ENCODE peak calls at places on chromosomes 2 and 18, in eight cellular contexts. J is fibroblast of mammary gland, G is endodermal cell, B is cardiac fibroblast, P is Calu3, F is epithelial cell of esophagus, Y is osteocyte, I is heart right ventricle. H is an unnamed sample.

GRCh38 chr2:216922170-216922780 is 62.4 kb upstream of the TNP1 start:
- DNase-seq in J (no peak), G (peak), B (no peak), P (no peak), F (no peak), Y (no peak), I (no peak), H (no peak)

GRCh38 chr2:214103199-214104001 is 307.5 kb upstream of the VWC2L start:
- DNase-seq in J (no peak), G (no peak), B (no peak), P (peak), F (peak), Y (no peak), I (no peak), H (peak)

GRCh38 chr2:84849271-84849952 is 31.5 kb downstream of the TRABD2A start:
- DNase-seq in J (no peak), G (peak), B (no peak), P (no peak), F (peak), Y (no peak), I (no peak), H (peak)

GRCh38 chr2:109260886-109261700 is 132.1 kb downstream of the SH3RF3 start:
- DNase-seq in J (peak), G (peak), B (peak), P (no peak), F (peak), Y (no peak), I (no peak), H (peak)

GRCh38 chr18:903703-904102 is 968 bp upstream of the ADCYAP1 start:
- DNase-seq in J (peak), G (peak), B (peak), P (peak), F (peak), Y (no peak), I (peak), H (peak)

GRCh38 chr2:238973038-238973772 is 125.3 kb downstream of the TWIST2 start:
- DNase-seq in J (peak), G (no peak), B (peak), P (no peak), F (no peak), Y (peak), I (no peak), H (peak)

GRCh38 chr2:101238930-101239759 is 13.5 kb upstream of the CNOT11 start:
- DNase-seq in J (no peak), G (no peak), B (no peak), P (peak), F (peak), Y (no peak), I (no peak), H (peak)

GRCh38 chr18:69752737-69753380 is 194.8 kb downstream of the CD226 start:
- DNase-seq in J (no peak), G (peak), B (no peak), P (no peak), F (no peak), Y (no peak), I (no peak), H (no peak)

GRCh38 chr2:86249843-86250402 is 50.7 kb downstream of the MRPL35 start:
- DNase-seq in J (peak), G (peak), B (no peak), P (no peak), F (no peak), Y (no peak), I (no peak), H (no peak)

GRCh38 chr2:173076557-173077345 is 1.1 kb downstream of the MAP3K20 start:
- DNase-seq in J (peak), G (peak), B (peak), P (peak), F (peak), Y (peak), I (peak), H (peak)

GRCh38 chr2:84908948-84909713 is 3.7 kb downstream of the TMSB10 start:
- DNase-seq in J (no peak), G (peak), B (no peak), P (no peak), F (peak), Y (peak), I (no peak), H (no peak)

GRCh38 chr2:29192526-29192925 is 77.3 kb downstream of the CLIP4 start:
- DNase-seq in J (no peak), G (no peak), B (peak), P (no peak), F (no peak), Y (no peak), I (no peak), H (no peak)

GRCh38 chr2:118123561-118124232 is 35.4 kb downstream of the INSIG2 start:
- DNase-seq in J (peak), G (no peak), B (peak), P (peak), F (peak), Y (no peak), I (no peak), H (peak)

GRCh38 chr2:229340086-229340760 is 69.1 kb upstream of the PID1 start:
- DNase-seq in J (peak), G (no peak), B (no peak), P (no peak), F (no peak), Y (no peak), I (no peak), H (peak)

GRCh38 chr2:235557903-235558302 is 64.1 kb downstream of the AGAP1 start:
- DNase-seq in J (no peak), G (no peak), B (no peak), P (no peak), F (no peak), Y (no peak), I (no peak), H (no peak)

GRCh38 chr2:170411660-170412059 is 233.7 kb downstream of the MYO3B start:
- DNase-seq in J (no peak), G (peak), B (no peak), P (no peak), F (no peak), Y (no peak), I (no peak), H (no peak)

GRCh38 chr2:15668611-15669305 is 77.1 kb downstream of the DDX1 start:
- DNase-seq in J (peak), G (no peak), B (peak), P (no peak), F (peak), Y (no peak), I (no peak), H (no peak)

GRCh38 chr18:11050966-11051365 is 98.4 kb downstream of the PIEZO2 start:
- DNase-seq in J (no peak), G (no peak), B (no peak), P (no peak), F (no peak), Y (no peak), I (no peak), H (no peak)

GRCh38 chr2:121697108-121697631 is 39.5 kb downstream of the NIFK start:
- DNase-seq in J (no peak), G (no peak), B (no peak), P (peak), F (peak), Y (no peak), I (no peak), H (no peak)

GRCh38 chr2:95023222-95023597 is 2.3 kb upstream of the MAL start:
- DNase-seq in J (no peak), G (no peak), B (no peak), P (peak), F (peak), Y (no peak), I (no peak), H (peak)

GRCh38 chr2:53994735-53995538 is 24.1 kb upstream of the PSME4 start:
- DNase-seq in J (no peak), G (no peak), B (no peak), P (no peak), F (no peak), Y (no peak), I (no peak), H (no peak)

GRCh38 chr18:12271376-12272235 is 17.4 kb downstream of the CIDEA start:
- DNase-seq in J (peak), G (peak), B (peak), P (peak), F (peak), Y (peak), I (peak), H (peak)

GRCh38 chr2:114127372-114127771 is 237.5 kb downstream of the ACTR3 start:
- DNase-seq in J (peak), G (no peak), B (no peak), P (no peak), F (peak), Y (no peak), I (no peak), H (peak)

GRCh38 chr18:26479686-26480079 is 68.7 kb downstream of the KCTD1 start:
- DNase-seq in J (peak), G (no peak), B (no peak), P (no peak), F (no peak), Y (no peak), I (no peak), H (no peak)

GRCh38 chr18:9000736-9001135 is 101.8 kb upstream of the NDUFV2 start:
- DNase-seq in J (peak), G (no peak), B (peak), P (no peak), F (no peak), Y (no peak), I (no peak), H (no peak)

GRCh38 chr2:49796221-49796705 is 641.9 kb upstream of the FSHR start:
- DNase-seq in J (no peak), G (no peak), B (no peak), P (no peak), F (no peak), Y (no peak), I (no peak), H (no peak)

GRCh38 chr2:86038291-86039081 is 67.2 kb downstream of the POLR1A start:
- DNase-seq in J (peak), G (no peak), B (no peak), P (no peak), F (no peak), Y (no peak), I (no peak), H (no peak)

GRCh38 chr18:13500227-13500865 is 226.0 kb downstream of the FAM210A start:
- DNase-seq in J (peak), G (peak), B (peak), P (no peak), F (peak), Y (no peak), I (peak), H (peak)

GRCh38 chr2:238220892-238221521 is 17.5 kb upstream of the ILKAP start:
- DNase-seq in J (peak), G (peak), B (no peak), P (no peak), F (no peak), Y (no peak), I (no peak), H (no peak)

GRCh38 chr18:51603551-51603950 is 406.1 kb upstream of the MEX3C start:
- DNase-seq in J (no peak), G (no peak), B (no peak), P (no peak), F (no peak), Y (no peak), I (no peak), H (no peak)

GRCh38 chr2:78718031-78718430 is 307.5 kb upstream of the REG3G start:
- DNase-seq in J (no peak), G (no peak), B (no peak), P (no peak), F (no peak), Y (no peak), I (no peak), H (no peak)

GRCh38 chr2:130766711-130767407 is 11.5 kb downstream of the AMER3 start:
- DNase-seq in J (no peak), G (no peak), B (no peak), P (no peak), F (no peak), Y (peak), I (no peak), H (no peak)

GRCh38 chr2:74137651-74138050 is 10.1 kb downstream of the BOLA3 start:
- DNase-seq in J (no peak), G (peak), B (no peak), P (no peak), F (no peak), Y (peak), I (no peak), H (no peak)

GRCh38 chr2:74138219-74138951 is 9.3 kb downstream of the BOLA3 start:
- DNase-seq in J (no peak), G (no peak), B (no peak), P (no peak), F (no peak), Y (peak), I (no peak), H (no peak)

GRCh38 chr2:74142340-74142739 is 5.4 kb downstream of the BOLA3 start:
- DNase-seq in J (peak), G (peak), B (no peak), P (no peak), F (no peak), Y (peak), I (no peak), H (peak)

DNA sequence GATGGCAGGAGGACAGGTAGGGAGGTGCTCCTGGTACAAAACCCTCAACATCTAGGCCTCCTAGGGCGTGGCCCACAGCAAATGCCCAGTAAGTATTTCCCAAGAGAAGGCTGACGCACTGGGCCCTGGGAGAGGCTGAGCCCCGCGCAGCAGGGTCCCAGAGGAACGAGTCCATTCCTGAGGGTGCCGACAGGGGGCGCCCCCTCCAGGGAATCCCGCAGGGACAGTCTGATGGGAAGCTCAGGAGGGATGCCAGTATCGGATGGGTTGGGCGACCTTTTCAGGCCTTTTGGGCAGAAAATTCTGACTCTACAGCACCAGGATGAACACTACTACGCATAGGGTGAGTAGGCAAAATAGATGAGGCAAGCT is 8.8 kb downstream of the BOLA3 start:
- DNase-seq in J (no peak), G (peak), B (no peak), P (no peak), F (no peak), Y (peak), I (no peak), H (no peak)
- TF ChIP-seq CTCF in J (peak), G (peak), B (no peak), P (no peak), F (peak), Y (no peak), I (no peak), H (no peak)

DNA sequence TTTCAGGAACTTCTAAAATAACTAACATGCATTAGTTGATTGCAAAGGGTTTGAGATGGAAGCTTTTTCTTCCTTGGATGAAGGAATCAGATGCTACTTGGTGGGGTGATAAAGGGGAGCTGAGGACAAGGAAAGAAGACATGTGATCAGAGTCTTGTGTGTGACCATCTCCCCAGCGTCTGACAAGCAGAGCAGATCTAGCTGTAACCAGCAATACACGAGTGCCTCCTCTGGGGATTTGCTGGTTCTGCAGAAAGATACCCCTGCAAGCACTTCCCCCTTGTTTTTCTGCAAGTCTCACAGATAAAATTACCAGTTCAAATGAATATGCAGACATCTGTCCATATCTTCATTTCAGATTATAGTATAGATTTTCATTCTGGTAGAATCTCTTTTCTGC is 2.7 kb downstream of the CDH7 start:
- DNase-seq in J (no peak), G (peak), B (no peak), P (peak), F (peak), Y (no peak), I (no peak), H (peak)
- TF ChIP-seq CTCF in J (no peak), G (peak), B (no peak), P (peak), F (peak), Y (peak), I (peak), H (peak)

GRCh38 chr2:126359494-126359893 is 296.5 kb upstream of the GYPC start:
- DNase-seq in J (peak), G (no peak), B (peak), P (no peak), F (peak), Y (no peak), I (no peak), H (peak)
- TF ChIP-seq CTCF in J (peak), G (peak), B (no peak), P (no peak), F (no peak), Y (peak), I (peak), H (no peak)

GRCh38 chr2:120436885-120437603 is 91.1 kb downstream of the INHBB start:
- DNase-seq in J (peak), G (peak), B (peak), P (peak), F (peak), Y (no peak), I (no peak), H (peak)
- TF ChIP-seq CTCF in J (peak), G (peak), B (peak), P (peak), F (peak), Y (peak), I (peak), H (peak)

GRCh38 chr2:199471443-199472057 is 13.8 kb upstream of the SATB2 start:
- DNase-seq in J (peak), G (peak), B (peak), P (peak), F (no peak), Y (peak), I (no peak), H (peak)
- TF ChIP-seq CTCF in J (peak), G (peak), B (peak), P (peak), F (peak), Y (peak), I (peak), H (peak)

DNA sequence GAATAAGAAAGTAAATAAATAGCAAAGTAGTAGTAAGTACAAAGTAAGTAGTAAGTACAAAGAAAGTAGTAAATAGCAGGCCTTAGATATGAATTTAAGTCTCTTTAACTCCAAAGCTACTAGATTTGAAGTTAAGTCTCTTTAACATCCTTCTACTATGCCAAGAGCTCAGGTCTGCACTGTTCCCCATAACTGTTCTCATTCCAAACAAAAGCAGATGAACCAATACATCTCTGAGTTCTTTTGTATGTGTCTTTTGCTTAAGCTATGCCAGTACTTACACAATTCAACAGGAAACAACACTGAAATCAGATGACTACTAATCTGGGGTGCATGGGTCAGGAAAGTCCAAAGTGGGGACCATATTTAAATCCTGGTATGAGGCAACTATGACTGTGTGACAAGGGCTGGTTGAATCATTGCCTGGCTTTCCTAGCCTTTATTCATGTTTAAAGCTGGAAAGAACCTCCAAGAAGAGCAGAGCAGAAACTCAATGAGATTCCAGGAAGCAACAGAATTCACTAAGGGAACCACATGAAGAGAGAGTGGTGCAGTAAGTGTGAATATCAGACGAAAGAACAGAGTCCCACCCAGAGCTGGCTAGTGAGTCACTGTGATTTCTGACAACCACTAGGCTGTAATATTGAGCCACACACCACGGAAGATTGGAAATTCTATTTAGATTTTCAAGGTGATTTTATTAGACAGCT is 51.0 kb upstream of the CYP26B1 start:
- DNase-seq in J (peak), G (no peak), B (peak), P (no peak), F (peak), Y (no peak), I (no peak), H (peak)
- TF ChIP-seq CTCF in J (peak), G (no peak), B (peak), P (no peak), F (peak), Y (peak), I (no peak), H (no peak)

DNA sequence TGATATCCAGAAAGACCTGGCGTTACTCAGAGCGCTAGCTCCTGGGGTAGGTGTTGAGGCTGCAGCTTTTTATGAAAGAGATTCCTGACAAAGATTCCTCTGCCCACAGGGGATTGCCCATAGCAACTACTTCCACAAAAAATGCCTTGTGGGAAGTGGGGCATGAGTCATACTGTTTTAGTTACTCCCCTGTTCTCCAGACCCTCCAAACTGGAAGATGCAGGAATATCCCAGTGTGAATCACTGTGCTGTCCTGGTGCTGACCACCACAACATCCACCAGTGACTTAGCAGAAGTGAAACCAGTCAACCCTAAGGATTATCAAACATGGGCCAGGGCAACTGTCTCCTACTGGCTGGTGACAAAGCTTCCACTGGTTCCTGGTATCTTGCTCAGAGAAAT is 61.8 kb downstream of the CDH2 start:
- DNase-seq in J (peak), G (peak), B (peak), P (peak), F (peak), Y (no peak), I (no peak), H (peak)
- TF ChIP-seq CTCF in J (no peak), G (no peak), B (no peak), P (no peak), F (no peak), Y (no peak), I (no peak), H (no peak)

GRCh38 chr2:240856151-240856980 is 12.3 kb upstream of the AGXT start:
- DNase-seq in J (no peak), G (peak), B (no peak), P (peak), F (no peak), Y (no peak), I (no peak), H (no peak)
- TF ChIP-seq CTCF in J (peak), G (peak), B (peak), P (peak), F (no peak), Y (no peak), I (no peak), H (peak)